ENCODE peak calls at places on chromosomes 4 and X, in eight cellular contexts. One of them, this sample, is unnamed. For H3K9me3, the result is how much of the 10 kb centered on the place peaks cover.

GRCh38 chrX:44474410-44474809 is 68.2 kb downstream of the FUNDC1 start:
- DNase-seq in AG04450: no peak
- DNase-seq in psoas muscle: no peak
- DNase-seq in GM23248: peak
- DNase-seq in stomach: no peak
- DNase-seq in CD4-positive, alpha-beta memory T cell: no peak
- DNase-seq in Karpas-422: no peak
- DNase-seq in breast epithelium: peak
- DNase-seq in this sample: peak

GRCh38 chrX:107571296-107571998 is 56.9 kb upstream of the PRPS1 start:
- DNase-seq in AG04450: peak
- DNase-seq in psoas muscle: peak
- DNase-seq in GM23248: peak
- DNase-seq in stomach: peak
- DNase-seq in CD4-positive, alpha-beta memory T cell: no peak
- DNase-seq in Karpas-422: no peak
- DNase-seq in breast epithelium: no peak
- DNase-seq in this sample: peak

GRCh38 chr4:3851211-3851610 is 85.0 kb downstream of the ADRA2C start:
- DNase-seq in AG04450: no peak
- DNase-seq in psoas muscle: no peak
- DNase-seq in GM23248: peak
- DNase-seq in stomach: no peak
- DNase-seq in CD4-positive, alpha-beta memory T cell: no peak
- DNase-seq in Karpas-422: peak
- DNase-seq in breast epithelium: no peak
- DNase-seq in this sample: no peak

GRCh38 chr4:88177981-88178632 is 19.7 kb upstream of the ABCG2 start:
- DNase-seq in AG04450: peak
- DNase-seq in psoas muscle: no peak
- DNase-seq in GM23248: peak
- DNase-seq in stomach: no peak
- DNase-seq in CD4-positive, alpha-beta memory T cell: no peak
- DNase-seq in Karpas-422: no peak
- DNase-seq in breast epithelium: no peak
- DNase-seq in this sample: peak

GRCh38 chr4:189029961-189030360 is 890.7 kb downstream of the TRIML1 start:
- DNase-seq in AG04450: no peak
- DNase-seq in psoas muscle: no peak
- DNase-seq in GM23248: no peak
- DNase-seq in stomach: no peak
- DNase-seq in CD4-positive, alpha-beta memory T cell: no peak
- DNase-seq in Karpas-422: peak
- DNase-seq in breast epithelium: no peak
- DNase-seq in this sample: no peak

GRCh38 chr4:153471691-153472080 is 5.5 kb downstream of the TMEM131L start:
- DNase-seq in AG04450: no peak
- DNase-seq in psoas muscle: no peak
- DNase-seq in GM23248: no peak
- DNase-seq in stomach: no peak
- DNase-seq in CD4-positive, alpha-beta memory T cell: peak
- DNase-seq in Karpas-422: peak
- DNase-seq in breast epithelium: no peak
- DNase-seq in this sample: no peak

GRCh38 chrX:67104982-67105757 is 438.7 kb upstream of the AR start:
- DNase-seq in AG04450: no peak
- DNase-seq in psoas muscle: no peak
- DNase-seq in GM23248: no peak
- DNase-seq in stomach: no peak
- DNase-seq in CD4-positive, alpha-beta memory T cell: no peak
- DNase-seq in Karpas-422: no peak
- DNase-seq in breast epithelium: no peak
- DNase-seq in this sample: no peak

GRCh38 chr4:139014391-139015268 is 951 bp upstream of the NOCT start:
- DNase-seq in AG04450: peak
- DNase-seq in psoas muscle: no peak
- DNase-seq in GM23248: peak
- DNase-seq in stomach: no peak
- DNase-seq in CD4-positive, alpha-beta memory T cell: no peak
- DNase-seq in Karpas-422: peak
- DNase-seq in breast epithelium: no peak
- DNase-seq in this sample: peak

GRCh38 chr4:81314196-81314896 is 99.3 kb upstream of the PRKG2 start:
- DNase-seq in AG04450: peak
- DNase-seq in psoas muscle: no peak
- DNase-seq in GM23248: peak
- DNase-seq in stomach: peak
- DNase-seq in CD4-positive, alpha-beta memory T cell: no peak
- DNase-seq in Karpas-422: no peak
- DNase-seq in breast epithelium: no peak
- DNase-seq in this sample: peak

GRCh38 chrX:18394477-18394876 is 30.9 kb upstream of the CDKL5 start:
- DNase-seq in AG04450: no peak
- DNase-seq in psoas muscle: no peak
- DNase-seq in GM23248: no peak
- DNase-seq in stomach: no peak
- DNase-seq in CD4-positive, alpha-beta memory T cell: no peak
- DNase-seq in Karpas-422: no peak
- DNase-seq in breast epithelium: no peak
- DNase-seq in this sample: no peak

GRCh38 chr4:45160932-45161331 is 434.6 kb upstream of the GNPDA2 start:
- DNase-seq in AG04450: no peak
- DNase-seq in psoas muscle: no peak
- DNase-seq in GM23248: no peak
- DNase-seq in stomach: no peak
- DNase-seq in CD4-positive, alpha-beta memory T cell: no peak
- DNase-seq in Karpas-422: no peak
- DNase-seq in breast epithelium: no peak
- DNase-seq in this sample: no peak

GRCh38 chr4:19711871-19712270 is 539.8 kb upstream of the SLIT2 start:
- DNase-seq in AG04450: peak
- DNase-seq in psoas muscle: no peak
- DNase-seq in GM23248: peak
- DNase-seq in stomach: no peak
- DNase-seq in CD4-positive, alpha-beta memory T cell: no peak
- DNase-seq in Karpas-422: no peak
- DNase-seq in breast epithelium: no peak
- DNase-seq in this sample: no peak

GRCh38 chr4:68388347-68388746 is 38.5 kb upstream of the YTHDC1 start:
- DNase-seq in AG04450: no peak
- DNase-seq in psoas muscle: no peak
- DNase-seq in GM23248: no peak
- DNase-seq in stomach: no peak
- DNase-seq in CD4-positive, alpha-beta memory T cell: no peak
- DNase-seq in Karpas-422: no peak
- DNase-seq in breast epithelium: no peak
- DNase-seq in this sample: no peak

GRCh38 chr4:38664704-38665401 is 854 bp downstream of the KLF3 start:
- DNase-seq in AG04450: no peak
- DNase-seq in psoas muscle: peak
- DNase-seq in GM23248: peak
- DNase-seq in stomach: peak
- DNase-seq in CD4-positive, alpha-beta memory T cell: peak
- DNase-seq in Karpas-422: no peak
- DNase-seq in breast epithelium: peak
- DNase-seq in this sample: peak

GRCh38 chr4:15294202-15294601 is 133.6 kb upstream of the C1QTNF7 start:
- DNase-seq in AG04450: no peak
- DNase-seq in psoas muscle: no peak
- DNase-seq in GM23248: no peak
- DNase-seq in stomach: no peak
- DNase-seq in CD4-positive, alpha-beta memory T cell: no peak
- DNase-seq in Karpas-422: no peak
- DNase-seq in breast epithelium: no peak
- DNase-seq in this sample: no peak

GRCh38 chrX:21666679-21667078 is 8.5 kb upstream of the KLHL34 start:
- DNase-seq in AG04450: no peak
- DNase-seq in psoas muscle: no peak
- DNase-seq in GM23248: peak
- DNase-seq in stomach: no peak
- DNase-seq in CD4-positive, alpha-beta memory T cell: no peak
- DNase-seq in Karpas-422: no peak
- DNase-seq in breast epithelium: no peak
- DNase-seq in this sample: no peak

GRCh38 chrX:40282901-40283674 is 185.3 kb upstream of the BCOR start:
- DNase-seq in AG04450: no peak
- DNase-seq in psoas muscle: no peak
- DNase-seq in GM23248: peak
- DNase-seq in stomach: no peak
- DNase-seq in CD4-positive, alpha-beta memory T cell: no peak
- DNase-seq in Karpas-422: no peak
- DNase-seq in breast epithelium: no peak
- DNase-seq in this sample: peak

GRCh38 chr4:7805533-7806079 is 134.1 kb downstream of the AFAP1 start:
- DNase-seq in AG04450: peak
- DNase-seq in psoas muscle: no peak
- DNase-seq in GM23248: peak
- DNase-seq in stomach: peak
- DNase-seq in CD4-positive, alpha-beta memory T cell: no peak
- DNase-seq in Karpas-422: no peak
- DNase-seq in breast epithelium: peak
- DNase-seq in this sample: peak

GRCh38 chr4:126748736-126749135 is 884.0 kb upstream of the INTU start:
- DNase-seq in AG04450: no peak
- DNase-seq in psoas muscle: no peak
- DNase-seq in GM23248: peak
- DNase-seq in stomach: no peak
- DNase-seq in CD4-positive, alpha-beta memory T cell: no peak
- DNase-seq in Karpas-422: no peak
- DNase-seq in breast epithelium: no peak
- DNase-seq in this sample: no peak

GRCh38 chr4:119559044-119559647 is 69.5 kb downstream of the PDE5A start:
- DNase-seq in AG04450: no peak
- DNase-seq in psoas muscle: no peak
- DNase-seq in GM23248: peak
- DNase-seq in stomach: no peak
- DNase-seq in CD4-positive, alpha-beta memory T cell: no peak
- DNase-seq in Karpas-422: peak
- DNase-seq in breast epithelium: no peak
- DNase-seq in this sample: no peak

GRCh38 chr4:128600996-128601857 is 208.3 kb upstream of the JADE1 start:
- DNase-seq in AG04450: peak
- DNase-seq in psoas muscle: peak
- DNase-seq in GM23248: peak
- DNase-seq in stomach: peak
- DNase-seq in CD4-positive, alpha-beta memory T cell: no peak
- DNase-seq in Karpas-422: no peak
- DNase-seq in breast epithelium: peak
- DNase-seq in this sample: peak

GRCh38 chr4:88225216-88226107 is 58.9 kb downstream of the PPM1K start:
- DNase-seq in AG04450: no peak
- DNase-seq in psoas muscle: no peak
- DNase-seq in GM23248: no peak
- DNase-seq in stomach: no peak
- DNase-seq in CD4-positive, alpha-beta memory T cell: no peak
- DNase-seq in Karpas-422: no peak
- DNase-seq in breast epithelium: no peak
- DNase-seq in this sample: no peak

GRCh38 chrX:13387656-13388421 is 68.0 kb upstream of the ATXN3L start:
- DNase-seq in AG04450: no peak
- DNase-seq in psoas muscle: no peak
- DNase-seq in GM23248: peak
- DNase-seq in stomach: no peak
- DNase-seq in CD4-positive, alpha-beta memory T cell: no peak
- DNase-seq in Karpas-422: peak
- DNase-seq in breast epithelium: no peak
- DNase-seq in this sample: peak

GRCh38 chr4:185244763-185245162 is 35.4 kb downstream of the SNX25 start:
- DNase-seq in AG04450: no peak
- DNase-seq in psoas muscle: no peak
- DNase-seq in GM23248: peak
- DNase-seq in stomach: no peak
- DNase-seq in CD4-positive, alpha-beta memory T cell: no peak
- DNase-seq in Karpas-422: no peak
- DNase-seq in breast epithelium: no peak
- DNase-seq in this sample: no peak

GRCh38 chr4:185249105-185249504 is 39.7 kb downstream of the SNX25 start:
- DNase-seq in AG04450: no peak
- DNase-seq in psoas muscle: no peak
- DNase-seq in GM23248: no peak
- DNase-seq in stomach: no peak
- DNase-seq in CD4-positive, alpha-beta memory T cell: no peak
- DNase-seq in Karpas-422: no peak
- DNase-seq in breast epithelium: no peak
- DNase-seq in this sample: no peak

GRCh38 chr4:185243879-185244278 is 34.5 kb downstream of the SNX25 start:
- DNase-seq in AG04450: no peak
- DNase-seq in psoas muscle: no peak
- DNase-seq in GM23248: no peak
- DNase-seq in stomach: no peak
- DNase-seq in CD4-positive, alpha-beta memory T cell: no peak
- DNase-seq in Karpas-422: no peak
- DNase-seq in breast epithelium: no peak
- DNase-seq in this sample: no peak

GRCh38 chr4:185246453-185246852 is 37.1 kb downstream of the SNX25 start:
- DNase-seq in AG04450: no peak
- DNase-seq in psoas muscle: no peak
- DNase-seq in GM23248: no peak
- DNase-seq in stomach: no peak
- DNase-seq in CD4-positive, alpha-beta memory T cell: no peak
- DNase-seq in Karpas-422: no peak
- DNase-seq in breast epithelium: no peak
- DNase-seq in this sample: no peak

GRCh38 chr4:185247151-185247550 is 37.8 kb downstream of the SNX25 start:
- DNase-seq in AG04450: no peak
- DNase-seq in psoas muscle: no peak
- DNase-seq in GM23248: peak
- DNase-seq in stomach: no peak
- DNase-seq in CD4-positive, alpha-beta memory T cell: no peak
- DNase-seq in Karpas-422: no peak
- DNase-seq in breast epithelium: no peak
- DNase-seq in this sample: no peak
- H3K9me3 ChIP-seq in AG04450: under half
- H3K9me3 ChIP-seq in psoas muscle: under half
- H3K9me3 ChIP-seq in GM23248: under half
- H3K9me3 ChIP-seq in stomach: under half
- H3K9me3 ChIP-seq in CD4-positive, alpha-beta memory T cell: under half
- H3K9me3 ChIP-seq in Karpas-422: under half
- H3K9me3 ChIP-seq in breast epithelium: under half
- H3K9me3 ChIP-seq in this sample: under half

GRCh38 chrX:140206657-140207056 is 241.3 kb upstream of the CXorf66 start:
- DNase-seq in AG04450: no peak
- DNase-seq in psoas muscle: no peak
- DNase-seq in GM23248: no peak
- DNase-seq in stomach: no peak
- DNase-seq in CD4-positive, alpha-beta memory T cell: no peak
- DNase-seq in Karpas-422: no peak
- DNase-seq in breast epithelium: no peak
- DNase-seq in this sample: no peak
- H3K4me3 ChIP-seq in AG04450: no peak
- H3K4me3 ChIP-seq in psoas muscle: no peak
- H3K4me3 ChIP-seq in GM23248: no peak
- H3K4me3 ChIP-seq in stomach: no peak
- H3K4me3 ChIP-seq in CD4-positive, alpha-beta memory T cell: no peak
- H3K4me3 ChIP-seq in Karpas-422: no peak
- H3K4me3 ChIP-seq in breast epithelium: no peak
- H3K4me3 ChIP-seq in this sample: no peak

GRCh38 chr4:106109929-106110328 is 206.1 kb downstream of the TBCK start:
- DNase-seq in AG04450: no peak
- DNase-seq in psoas muscle: no peak
- DNase-seq in GM23248: no peak
- DNase-seq in stomach: no peak
- DNase-seq in CD4-positive, alpha-beta memory T cell: no peak
- DNase-seq in Karpas-422: no peak
- DNase-seq in breast epithelium: no peak
- DNase-seq in this sample: no peak
- H3K9me3 ChIP-seq in AG04450: under half
- H3K9me3 ChIP-seq in psoas muscle: under half
- H3K9me3 ChIP-seq in GM23248: under half
- H3K9me3 ChIP-seq in stomach: under half
- H3K9me3 ChIP-seq in CD4-positive, alpha-beta memory T cell: under half
- H3K9me3 ChIP-seq in Karpas-422: under half
- H3K9me3 ChIP-seq in breast epithelium: under half
- H3K9me3 ChIP-seq in this sample: under half

GRCh38 chr4:40212674-40213504 is 16.1 kb downstream of the RHOH start:
- DNase-seq in AG04450: no peak
- DNase-seq in psoas muscle: no peak
- DNase-seq in GM23248: peak
- DNase-seq in stomach: no peak
- DNase-seq in CD4-positive, alpha-beta memory T cell: no peak
- DNase-seq in Karpas-422: no peak
- DNase-seq in breast epithelium: no peak
- DNase-seq in this sample: no peak
- H3K4me3 ChIP-seq in AG04450: no peak
- H3K4me3 ChIP-seq in psoas muscle: no peak
- H3K4me3 ChIP-seq in GM23248: no peak
- H3K4me3 ChIP-seq in stomach: no peak
- H3K4me3 ChIP-seq in CD4-positive, alpha-beta memory T cell: peak
- H3K4me3 ChIP-seq in Karpas-422: no peak
- H3K4me3 ChIP-seq in breast epithelium: no peak
- H3K4me3 ChIP-seq in this sample: no peak